ENCODE peak calls at places on chromosomes 11 and 22, in six cellular contexts. W, I, P, L, B and Q are unnamed samples.

GRCh38 chr11:21771097-21771496 is 421.8 kb upstream of the ANO5 start:
- DNase-seq in W (no peak), I (no peak), P (no peak), L (no peak), B (no peak), Q (no peak)

GRCh38 chr11:9955387-9955786 is 291.5 kb downstream of the SWAP70 start:
- DNase-seq in W (no peak), I (no peak), P (no peak), L (no peak), B (no peak), Q (no peak)

GRCh38 chr22:19287889-19288288 is 3.6 kb downstream of the CLTCL1 start:
- DNase-seq in W (no peak), I (no peak), P (no peak), L (no peak), B (no peak), Q (peak)

GRCh38 chr22:23823331-23823791 is 15.4 kb downstream of the DERL3 start:
- DNase-seq in W (no peak), I (no peak), P (no peak), L (peak), B (no peak), Q (no peak)

GRCh38 chr22:35586771-35587170 is 30.4 kb downstream of the MB start:
- DNase-seq in W (no peak), I (no peak), P (no peak), L (no peak), B (no peak), Q (no peak)

GRCh38 chr22:47169801-47170140 is 407.3 kb downstream of the TBC1D22A start:
- DNase-seq in W (no peak), I (peak), P (no peak), L (peak), B (no peak), Q (no peak)

GRCh38 chr22:26606611-26607010 is 11.2 kb downstream of the CRYBB1 start:
- DNase-seq in W (no peak), I (no peak), P (no peak), L (no peak), B (no peak), Q (peak)

GRCh38 chr22:22235564-22235963 is 9.0 kb upstream of the VPREB1 start:
- DNase-seq in W (no peak), I (no peak), P (peak), L (no peak), B (peak), Q (no peak)

GRCh38 chr11:78228467-78228866 is 39.7 kb downstream of the USP35 start:
- DNase-seq in W (no peak), I (no peak), P (no peak), L (no peak), B (peak), Q (peak)

GRCh38 chr11:62466444-62466843 is 47.6 kb downstream of the SCGB1A1 start:
- DNase-seq in W (no peak), I (no peak), P (no peak), L (no peak), B (no peak), Q (no peak)